ENCODE peak calls at places on chromosomes 2 and 18, in nine cellular contexts. N, S, Y, E, A, M, F, B and C are unnamed samples. For H3K4me1 and H3K27me3, the result is how much of the 10 kb centered on the place peaks cover.

GRCh38 chr18:58135806-58136331 is 91.8 kb downstream of the NEDD4L start:
- DNase-seq in N (no peak), S (no peak), Y (peak), E (peak), A (peak), M (peak), F (no peak), B (no peak), C (peak)

GRCh38 chr2:36333350-36334012 is 22.1 kb upstream of the CRIM1 start:
- DNase-seq in N (no peak), S (no peak), Y (peak), E (no peak), A (no peak), M (no peak), F (no peak), B (no peak), C (no peak)

GRCh38 chr18:12015697-12016062 is 34.4 kb downstream of the IMPA2 start:
- DNase-seq in N (peak), S (peak), Y (peak), E (peak), A (no peak), M (no peak), F (peak), B (no peak), C (no peak)

GRCh38 chr18:69916412-69916811 is 31.3 kb downstream of the CD226 start:
- DNase-seq in N (no peak), S (no peak), Y (peak), E (no peak), A (no peak), M (no peak), F (no peak), B (no peak), C (no peak)

GRCh38 chr2:54524236-54524991 is 68.3 kb downstream of the SPTBN1 start:
- DNase-seq in N (no peak), S (no peak), Y (peak), E (no peak), A (no peak), M (peak), F (no peak), B (no peak), C (no peak)

GRCh38 chr2:38375711-38376345 is 1.2 kb downstream of the ATL2 start:
- DNase-seq in N (peak), S (peak), Y (no peak), E (no peak), A (peak), M (no peak), F (peak), B (peak), C (no peak)

GRCh38 chr18:25284861-25285574 is 66.9 kb downstream of the ZNF521 start:
- DNase-seq in N (no peak), S (peak), Y (no peak), E (no peak), A (no peak), M (no peak), F (no peak), B (no peak), C (peak)

GRCh38 chr2:241422350-241422749 is 66.3 kb downstream of the FARP2 start:
- DNase-seq in N (no peak), S (no peak), Y (no peak), E (no peak), A (no peak), M (no peak), F (no peak), B (no peak), C (no peak)

GRCh38 chr2:1183300-1183699 is 230.0 kb upstream of the TPO start:
- DNase-seq in N (no peak), S (no peak), Y (no peak), E (no peak), A (no peak), M (no peak), F (no peak), B (no peak), C (no peak)

GRCh38 chr2:85318222-85319182 is 9.3 kb downstream of the TGOLN2 start:
- DNase-seq in N (no peak), S (no peak), Y (peak), E (no peak), A (no peak), M (peak), F (peak), B (no peak), C (no peak)

GRCh38 chr2:70549962-70550361 is 3.7 kb downstream of the TGFA start:
- DNase-seq in N (no peak), S (no peak), Y (no peak), E (no peak), A (no peak), M (no peak), F (no peak), B (no peak), C (no peak)
- TF ChIP-seq CTCF in N (no peak), S (no peak), Y (no peak), E (no peak), A (no peak), M (no peak), F (no peak), B (no peak), C (no peak)

DNA sequence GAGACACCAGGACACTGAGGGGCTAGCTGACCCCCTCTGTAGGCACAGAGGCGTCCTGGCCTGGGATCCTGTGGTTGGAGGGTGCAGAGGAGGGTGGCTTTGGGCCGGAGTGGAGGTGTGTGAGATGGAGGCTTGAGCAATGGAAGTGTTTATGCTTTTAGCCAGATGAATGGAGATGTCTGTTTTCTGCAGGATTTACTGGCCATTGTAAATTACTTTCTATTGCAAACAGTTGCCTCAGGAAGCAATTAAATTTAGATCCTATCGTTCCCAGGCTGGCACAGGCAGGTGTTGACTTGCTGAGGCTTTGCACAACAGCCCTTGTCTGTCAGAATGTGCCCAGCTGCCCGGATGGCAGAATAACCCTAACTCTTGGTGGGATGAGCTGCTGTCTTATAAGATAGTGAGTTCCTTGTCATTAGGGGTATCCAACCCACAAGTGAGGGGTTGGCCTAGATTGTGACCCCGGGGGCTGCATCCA is 1.8 kb upstream of the ARID5A start:
- DNase-seq in N (no peak), S (no peak), Y (peak), E (no peak), A (no peak), M (no peak), F (peak), B (peak), C (no peak)
- H3K4me1 ChIP-seq in N (half or more), S (half or more), Y (half or more), E (half or more), A (under half), M (under half), F (half or more), B (under half), C (under half)

DNA sequence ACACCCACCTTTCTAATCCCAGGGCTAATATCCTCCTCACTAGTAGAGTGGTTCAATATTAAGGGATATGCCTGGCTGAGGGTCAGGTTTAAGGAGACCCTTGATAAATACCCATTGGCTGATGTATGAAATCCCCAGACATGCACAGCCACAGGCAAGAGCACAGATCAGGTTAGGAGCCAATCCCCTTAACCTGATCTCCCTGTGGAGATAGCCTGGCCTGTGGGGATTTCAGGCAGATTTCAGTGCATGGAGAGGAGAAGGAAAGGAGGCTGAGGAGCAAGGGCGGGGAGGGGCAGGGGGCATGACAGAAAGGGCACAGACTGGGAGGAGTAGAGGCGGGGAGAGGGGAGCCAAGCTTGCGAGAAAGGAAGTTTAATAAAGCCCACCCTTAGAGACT is 129.0 kb downstream of the LOXHD1 start:
- DNase-seq in N (no peak), S (no peak), Y (no peak), E (no peak), A (no peak), M (no peak), F (no peak), B (no peak), C (no peak)
- H3K27me3 ChIP-seq in N (under half), S (under half), Y (under half), E (under half), A (under half), M (under half), F (under half), B (under half), C (under half)

GRCh38 chr2:162328424-162329157 is 10.1 kb upstream of the IFIH1 start:
- DNase-seq in N (no peak), S (no peak), Y (no peak), E (no peak), A (no peak), M (no peak), F (no peak), B (no peak), C (no peak)

GRCh38 chr2:162330881-162331280 is 12.4 kb upstream of the IFIH1 start:
- DNase-seq in N (no peak), S (no peak), Y (no peak), E (no peak), A (no peak), M (no peak), F (no peak), B (no peak), C (no peak)

GRCh38 chr2:162333968-162334367 is 10.0 kb upstream of the GCA start:
- DNase-seq in N (no peak), S (no peak), Y (peak), E (peak), A (no peak), M (peak), F (no peak), B (no peak), C (no peak)
- TF ChIP-seq CTCF in N (peak), S (no peak), Y (peak), E (no peak), A (peak), M (peak), F (no peak), B (no peak), C (no peak)

GRCh38 chr2:219704878-219705277 is 77.4 kb downstream of the SLC4A3 start:
- DNase-seq in N (no peak), S (no peak), Y (no peak), E (no peak), A (no peak), M (no peak), F (no peak), B (no peak), C (no peak)
- H3K4me1 ChIP-seq in N (under half), S (half or more), Y (under half), E (under half), A (under half), M (under half), F (under half), B (under half), C (under half)

GRCh38 chr2:72927066-72927465 is 9.7 kb downstream of the EMX1 start:
- DNase-seq in N (no peak), S (no peak), Y (no peak), E (no peak), A (no peak), M (no peak), F (no peak), B (no peak), C (no peak)

GRCh38 chr2:72926368-72926767 is 9.0 kb downstream of the EMX1 start:
- DNase-seq in N (no peak), S (no peak), Y (no peak), E (no peak), A (no peak), M (no peak), F (no peak), B (no peak), C (no peak)

GRCh38 chr2:72931280-72931910 is 14.1 kb downstream of the EMX1 start:
- DNase-seq in N (no peak), S (no peak), Y (peak), E (no peak), A (no peak), M (no peak), F (peak), B (peak), C (no peak)

GRCh38 chr2:72927619-72928537 is 10.6 kb downstream of the EMX1 start:
- DNase-seq in N (no peak), S (no peak), Y (no peak), E (peak), A (no peak), M (no peak), F (peak), B (no peak), C (peak)

DNA sequence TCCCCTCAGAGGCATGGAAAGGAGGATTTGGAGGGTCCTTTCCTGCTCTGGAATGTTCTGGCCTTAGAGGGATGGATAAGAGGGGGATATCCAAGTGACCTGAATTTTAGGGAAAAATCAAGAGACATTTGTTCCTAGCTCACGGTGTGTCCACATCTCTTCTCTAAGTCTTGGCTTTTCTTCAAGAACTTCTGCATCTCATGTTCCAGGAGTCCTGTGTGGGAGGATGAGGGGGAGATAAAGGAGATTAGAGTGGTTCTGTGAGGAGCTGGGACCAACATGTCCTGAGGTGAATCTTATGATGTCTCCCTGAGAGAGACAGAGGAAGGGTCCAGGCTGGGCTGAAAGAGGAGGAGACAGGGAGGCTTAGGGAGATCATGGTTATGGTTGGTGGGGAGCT is 11.7 kb downstream of the EMX1 start:
- DNase-seq in N (no peak), S (no peak), Y (no peak), E (no peak), A (no peak), M (no peak), F (peak), B (no peak), C (no peak)
- H3K27me3 ChIP-seq in N (half or more), S (under half), Y (under half), E (under half), A (under half), M (half or more), F (under half), B (half or more), C (under half)

GRCh38 chr2:134226561-134226960 is 27.3 kb upstream of the MGAT5 start:
- DNase-seq in N (no peak), S (no peak), Y (no peak), E (no peak), A (no peak), M (no peak), F (no peak), B (no peak), C (no peak)
- TF ChIP-seq CTCF in N (no peak), S (no peak), Y (no peak), E (no peak), A (no peak), M (no peak), F (no peak), B (no peak), C (no peak)

GRCh38 chr2:171554991-171555615 is 32.8 kb downstream of the CYBRD1 start:
- DNase-seq in N (no peak), S (no peak), Y (no peak), E (no peak), A (no peak), M (no peak), F (no peak), B (no peak), C (no peak)
- H3K4me1 ChIP-seq in N (under half), S (under half), Y (under half), E (under half), A (under half), M (under half), F (under half), B (under half), C (under half)

GRCh38 chr2:118850901-118851268 is 3.4 kb upstream of the EN1 start:
- DNase-seq in N (no peak), S (no peak), Y (no peak), E (no peak), A (no peak), M (no peak), F (no peak), B (no peak), C (no peak)

GRCh38 chr2:118853647-118854367 is 6.4 kb upstream of the EN1 start:
- DNase-seq in N (no peak), S (no peak), Y (no peak), E (no peak), A (no peak), M (no peak), F (no peak), B (no peak), C (no peak)

GRCh38 chr2:118853129-118853640 is 5.7 kb upstream of the EN1 start:
- DNase-seq in N (no peak), S (no peak), Y (no peak), E (no peak), A (no peak), M (no peak), F (no peak), B (no peak), C (no peak)

GRCh38 chr2:118851650-118852049 is 4.2 kb upstream of the EN1 start:
- DNase-seq in N (no peak), S (no peak), Y (no peak), E (peak), A (no peak), M (no peak), F (no peak), B (no peak), C (no peak)

DNA sequence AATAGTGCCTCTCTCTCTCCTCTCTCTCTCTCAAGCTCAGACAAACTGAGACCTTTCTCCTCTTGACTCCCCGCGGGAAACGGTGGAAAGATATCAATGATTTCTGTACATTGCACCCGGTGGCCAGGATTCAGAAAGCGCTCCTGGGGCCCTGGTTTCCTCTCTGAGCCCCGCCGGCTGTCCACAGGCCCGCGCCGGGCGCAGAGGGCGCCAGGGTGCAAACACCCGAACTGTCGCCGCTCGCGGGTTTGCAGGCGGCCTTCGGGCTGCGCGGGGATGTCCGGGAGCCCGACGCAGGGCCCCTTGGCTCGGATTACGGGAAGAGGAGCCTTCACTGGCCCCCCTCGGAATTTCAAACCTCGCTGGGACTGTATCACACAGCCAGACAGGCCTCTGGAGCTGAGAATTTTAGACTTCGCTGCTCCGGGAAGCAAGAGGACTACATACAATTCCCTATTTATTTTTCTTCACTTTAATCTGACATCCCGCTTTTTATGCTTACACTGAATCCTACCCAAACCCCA is 5.2 kb upstream of the EN1 start:
- DNase-seq in N (no peak), S (no peak), Y (no peak), E (no peak), A (no peak), M (no peak), F (no peak), B (no peak), C (no peak)
- H3K27me3 ChIP-seq in N (half or more), S (under half), Y (half or more), E (half or more), A (half or more), M (half or more), F (half or more), B (half or more), C (under half)

DNA sequence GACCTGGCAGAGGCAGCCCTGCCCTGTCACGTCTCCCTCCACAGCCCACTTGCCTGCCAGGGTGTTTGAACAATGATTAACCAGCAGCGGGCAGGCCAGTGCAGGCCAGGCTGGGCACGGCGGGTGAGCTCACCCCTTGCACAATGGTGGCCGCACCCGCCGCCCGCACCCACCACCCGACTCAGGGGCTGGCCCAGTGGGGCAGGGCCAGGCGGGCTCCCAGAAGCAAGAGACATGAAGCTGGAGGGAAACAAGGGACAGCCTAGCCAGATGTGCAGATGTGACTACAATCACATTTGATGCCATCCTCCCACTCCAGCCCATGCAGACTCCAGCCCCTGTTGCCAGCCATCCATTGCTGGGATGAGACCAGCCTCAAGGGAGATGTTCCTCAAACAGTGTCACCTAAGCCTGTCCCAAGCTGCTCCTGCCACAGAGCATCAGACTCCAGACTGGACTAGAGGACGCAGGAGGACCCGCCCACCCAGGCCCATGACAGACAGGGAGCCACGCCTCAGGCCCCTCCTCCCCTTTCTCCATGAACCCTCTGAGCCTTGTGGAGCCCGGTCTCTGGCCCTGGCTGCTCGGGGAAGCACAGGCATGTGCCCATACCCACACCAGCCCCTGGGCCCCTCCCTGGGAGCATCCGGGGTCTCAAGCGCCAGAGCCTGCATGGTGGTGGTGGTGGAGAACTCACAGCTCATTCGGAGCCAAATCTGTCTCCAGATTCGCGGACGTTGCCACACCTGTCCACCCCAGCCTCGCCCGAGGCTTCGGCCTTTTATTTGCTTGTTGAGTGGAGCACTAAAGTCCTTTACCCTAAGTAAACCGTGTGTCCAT is 45.0 kb downstream of the SDC1 start:
- DNase-seq in N (peak), S (no peak), Y (peak), E (peak), A (no peak), M (peak), F (peak), B (peak), C (no peak)
- TF ChIP-seq CTCF in N (no peak), S (no peak), Y (peak), E (no peak), A (no peak), M (no peak), F (no peak), B (no peak), C (no peak)